ENCODE peak calls at places on chromosomes 7 and 10, in nine cellular contexts. One of them, this sample, is unnamed.

GRCh38 chr10:49605939-49606509 is 4.1 kb upstream of the SLC18A3 start:
- DNase-seq in stomach: no peak
- DNase-seq in hepatocyte: no peak
- DNase-seq in body of pancreas: no peak
- DNase-seq in PC-3: no peak
- DNase-seq in adrenal gland: peak; percentile 18
- DNase-seq in A549: no peak
- DNase-seq in effector memory CD4-positive, alpha-beta T cell: no peak
- DNase-seq in heart left ventricle: no peak
- DNase-seq in this sample: no peak

GRCh38 chr7:57449904-57450303 is at the start of gene ZNF716:
- DNase-seq in stomach: no peak
- DNase-seq in hepatocyte: no peak
- DNase-seq in body of pancreas: no peak
- DNase-seq in PC-3: no peak
- DNase-seq in adrenal gland: no peak
- DNase-seq in A549: no peak
- DNase-seq in effector memory CD4-positive, alpha-beta T cell: no peak
- DNase-seq in heart left ventricle: no peak
- DNase-seq in this sample: no peak

GRCh38 chr10:118800920-118801319 is 46.1 kb upstream of the CACUL1 start:
- DNase-seq in stomach: peak; percentile 34
- DNase-seq in hepatocyte: peak; percentile 44
- DNase-seq in body of pancreas: peak; percentile 55
- DNase-seq in PC-3: peak; percentile 41
- DNase-seq in adrenal gland: peak; percentile 78
- DNase-seq in A549: no peak
- DNase-seq in effector memory CD4-positive, alpha-beta T cell: no peak
- DNase-seq in heart left ventricle: no peak
- DNase-seq in this sample: peak; percentile 9

GRCh38 chr10:43817368-43817767 is 168.7 kb upstream of the ZNF32 start:
- DNase-seq in stomach: no peak
- DNase-seq in hepatocyte: no peak
- DNase-seq in body of pancreas: no peak
- DNase-seq in PC-3: no peak
- DNase-seq in adrenal gland: no peak
- DNase-seq in A549: no peak
- DNase-seq in effector memory CD4-positive, alpha-beta T cell: no peak
- DNase-seq in heart left ventricle: no peak
- DNase-seq in this sample: peak; percentile 47

GRCh38 chr10:90963331-90963730 is 42.4 kb upstream of the ANKRD1 start:
- DNase-seq in stomach: no peak
- DNase-seq in hepatocyte: no peak
- DNase-seq in body of pancreas: no peak
- DNase-seq in PC-3: no peak
- DNase-seq in adrenal gland: no peak
- DNase-seq in A549: no peak
- DNase-seq in effector memory CD4-positive, alpha-beta T cell: no peak
- DNase-seq in heart left ventricle: no peak
- DNase-seq in this sample: no peak

GRCh38 chr7:135670179-135670578 is 7.9 kb downstream of the STMP1 start:
- DNase-seq in stomach: no peak
- DNase-seq in hepatocyte: no peak
- DNase-seq in body of pancreas: no peak
- DNase-seq in PC-3: peak; percentile 10
- DNase-seq in adrenal gland: no peak
- DNase-seq in A549: no peak
- DNase-seq in effector memory CD4-positive, alpha-beta T cell: no peak
- DNase-seq in heart left ventricle: no peak
- DNase-seq in this sample: peak; percentile 59

GRCh38 chr7:17554341-17555015 is 256.0 kb downstream of the AHR start:
- DNase-seq in stomach: no peak
- DNase-seq in hepatocyte: no peak
- DNase-seq in body of pancreas: no peak
- DNase-seq in PC-3: no peak
- DNase-seq in adrenal gland: no peak
- DNase-seq in A549: no peak
- DNase-seq in effector memory CD4-positive, alpha-beta T cell: no peak
- DNase-seq in heart left ventricle: no peak
- DNase-seq in this sample: no peak

GRCh38 chr10:110207805-110208613 is 604 bp downstream of the MXI1 start:
- DNase-seq in stomach: peak; percentile 37
- DNase-seq in hepatocyte: peak; percentile 58
- DNase-seq in body of pancreas: peak; percentile 49
- DNase-seq in PC-3: peak; percentile 22
- DNase-seq in adrenal gland: peak; percentile 76
- DNase-seq in A549: peak; percentile 31
- DNase-seq in effector memory CD4-positive, alpha-beta T cell: no peak
- DNase-seq in heart left ventricle: no peak
- DNase-seq in this sample: peak; percentile 46

GRCh38 chr7:150964593-150965111 is 13.5 kb downstream of the KCNH2 start:
- DNase-seq in stomach: no peak
- DNase-seq in hepatocyte: no peak
- DNase-seq in body of pancreas: peak; percentile 58
- DNase-seq in PC-3: no peak
- DNase-seq in adrenal gland: peak; percentile 94
- DNase-seq in A549: peak; percentile 41
- DNase-seq in effector memory CD4-positive, alpha-beta T cell: no peak
- DNase-seq in heart left ventricle: peak; percentile 91
- DNase-seq in this sample: peak; percentile 92

DNA sequence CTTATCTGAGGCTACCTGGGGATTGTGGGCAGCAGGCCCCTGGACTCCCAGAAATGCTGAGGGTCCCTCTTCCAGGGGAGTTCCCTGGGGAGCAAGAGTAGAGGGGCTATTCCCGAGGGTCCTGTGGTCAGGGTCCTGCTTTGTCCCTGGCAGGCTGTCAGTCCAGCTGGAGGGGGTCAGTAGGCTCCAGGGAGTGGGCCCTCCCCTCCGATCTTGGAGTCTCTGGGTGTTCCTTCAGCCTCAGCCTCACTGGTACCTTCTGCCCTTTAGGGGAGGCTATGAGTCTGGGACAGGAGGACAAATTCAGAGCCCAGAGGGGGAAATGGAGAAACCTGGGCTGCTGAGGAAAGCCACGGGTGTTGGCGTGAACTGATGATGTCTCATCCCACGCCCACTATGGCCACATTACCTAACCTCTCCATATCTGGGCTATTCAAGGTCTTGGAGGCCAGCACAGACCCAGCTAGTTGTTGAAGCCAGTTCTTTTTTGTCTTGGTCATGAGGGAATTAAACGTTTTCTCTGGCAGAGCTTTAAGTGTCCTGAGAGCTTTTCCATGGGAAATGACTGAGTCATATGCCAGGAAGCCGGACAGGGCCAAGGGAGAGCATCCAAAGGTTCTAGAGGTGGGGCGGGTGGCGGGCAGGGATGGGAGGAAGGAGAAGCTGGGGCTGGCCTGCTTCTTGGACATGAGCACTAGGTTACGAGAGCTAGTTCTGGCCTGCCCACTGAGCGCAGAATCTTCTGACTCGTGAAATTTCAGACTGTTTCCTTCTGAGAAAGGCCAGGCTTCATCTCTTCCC is 6.2 kb downstream of the CALHM2 start:
- DNase-seq in stomach: no peak
- DNase-seq in hepatocyte: no peak
- DNase-seq in body of pancreas: peak; percentile 46
- DNase-seq in PC-3: no peak
- DNase-seq in adrenal gland: peak; percentile 90
- DNase-seq in A549: no peak
- DNase-seq in effector memory CD4-positive, alpha-beta T cell: no peak
- DNase-seq in heart left ventricle: peak; percentile 83
- DNase-seq in this sample: no peak
- H3K4me1 ChIP-seq in stomach: peaks cover 36% of the 10 kb centered on the region
- H3K4me1 ChIP-seq in hepatocyte: no peaks in the 10 kb centered on the region
- H3K4me1 ChIP-seq in body of pancreas: no peaks in the 10 kb centered on the region
- H3K4me1 ChIP-seq in PC-3: peaks cover 13% of the 10 kb centered on the region
- H3K4me1 ChIP-seq in adrenal gland: peaks cover 44% of the 10 kb centered on the region
- H3K4me1 ChIP-seq in A549: peaks cover 8% of the 10 kb centered on the region
- H3K4me1 ChIP-seq in effector memory CD4-positive, alpha-beta T cell: peaks cover 28% of the 10 kb centered on the region
- H3K4me1 ChIP-seq in heart left ventricle: peaks cover 52% of the 10 kb centered on the region
- H3K4me1 ChIP-seq in this sample: no peaks in the 10 kb centered on the region

GRCh38 chr10:131900350-131901152 is at the start of gene PPP2R2D:
- DNase-seq in stomach: peak; percentile 96
- DNase-seq in hepatocyte: peak; percentile 98
- DNase-seq in body of pancreas: peak; percentile 98
- DNase-seq in PC-3: peak; percentile 90
- DNase-seq in adrenal gland: peak; percentile 95
- DNase-seq in A549: peak; percentile 92
- DNase-seq in effector memory CD4-positive, alpha-beta T cell: peak; percentile 94
- DNase-seq in heart left ventricle: peak; percentile 96
- DNase-seq in this sample: peak; percentile 93

GRCh38 chr10:131899695-131900349 is 986 bp upstream of the PPP2R2D start:
- DNase-seq in stomach: no peak
- DNase-seq in hepatocyte: no peak
- DNase-seq in body of pancreas: no peak
- DNase-seq in PC-3: no peak
- DNase-seq in adrenal gland: no peak
- DNase-seq in A549: peak; percentile 72
- DNase-seq in effector memory CD4-positive, alpha-beta T cell: no peak
- DNase-seq in heart left ventricle: no peak
- DNase-seq in this sample: no peak

GRCh38 chr10:131902691-131903090 is 1.9 kb downstream of the PPP2R2D start:
- DNase-seq in stomach: no peak
- DNase-seq in hepatocyte: no peak
- DNase-seq in body of pancreas: no peak
- DNase-seq in PC-3: no peak
- DNase-seq in adrenal gland: no peak
- DNase-seq in A549: no peak
- DNase-seq in effector memory CD4-positive, alpha-beta T cell: no peak
- DNase-seq in heart left ventricle: no peak
- DNase-seq in this sample: no peak

GRCh38 chr10:131901181-131901829 is 497 bp downstream of the PPP2R2D start:
- DNase-seq in stomach: peak; percentile 63
- DNase-seq in hepatocyte: peak; percentile 80
- DNase-seq in body of pancreas: peak; percentile 75
- DNase-seq in PC-3: no peak
- DNase-seq in adrenal gland: peak; percentile 79
- DNase-seq in A549: peak; percentile 28
- DNase-seq in effector memory CD4-positive, alpha-beta T cell: peak; percentile 26
- DNase-seq in heart left ventricle: peak; percentile 79
- DNase-seq in this sample: peak; percentile 42

DNA sequence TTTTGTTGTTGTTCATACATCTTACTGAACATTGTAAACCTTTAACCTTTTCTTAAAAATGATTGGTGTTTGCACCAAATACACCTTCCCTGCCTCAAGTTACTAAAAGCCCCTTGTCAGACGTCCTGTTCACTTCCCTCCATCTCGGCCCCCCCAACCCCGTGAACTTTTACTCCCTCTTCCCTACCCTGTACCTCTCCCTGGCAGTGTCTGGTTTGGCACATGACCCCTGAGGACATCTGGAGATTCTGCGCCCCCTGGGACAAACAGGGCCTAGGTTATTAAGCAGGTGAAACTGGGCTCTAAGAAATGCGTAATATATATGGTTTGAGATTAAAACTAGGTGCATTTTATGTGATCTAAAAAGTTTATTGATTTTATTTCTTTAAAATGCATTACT is 1.4 kb downstream of the PPP2R2D start:
- DNase-seq in stomach: no peak
- DNase-seq in hepatocyte: no peak
- DNase-seq in body of pancreas: no peak
- DNase-seq in PC-3: no peak
- DNase-seq in adrenal gland: peak; percentile 54
- DNase-seq in A549: no peak
- DNase-seq in effector memory CD4-positive, alpha-beta T cell: no peak
- DNase-seq in heart left ventricle: no peak
- DNase-seq in this sample: no peak
- H3K4me1 ChIP-seq in stomach: peaks cover 57% of the 10 kb centered on the region
- H3K4me1 ChIP-seq in hepatocyte: peaks cover 28% of the 10 kb centered on the region
- H3K4me1 ChIP-seq in body of pancreas: peaks cover 63% of the 10 kb centered on the region
- H3K4me1 ChIP-seq in PC-3: peaks cover 25% of the 10 kb centered on the region
- H3K4me1 ChIP-seq in adrenal gland: peaks cover 33% of the 10 kb centered on the region
- H3K4me1 ChIP-seq in A549: peaks cover 55% of the 10 kb centered on the region
- H3K4me1 ChIP-seq in effector memory CD4-positive, alpha-beta T cell: peaks cover 28% of the 10 kb centered on the region
- H3K4me1 ChIP-seq in heart left ventricle: peaks cover 36% of the 10 kb centered on the region
- H3K4me1 ChIP-seq in this sample: peaks cover 14% of the 10 kb centered on the region

GRCh38 chr10:1153253-1153763 is 97.1 kb downstream of the WDR37 start:
- DNase-seq in stomach: no peak
- DNase-seq in hepatocyte: no peak
- DNase-seq in body of pancreas: no peak
- DNase-seq in PC-3: no peak
- DNase-seq in adrenal gland: no peak
- DNase-seq in A549: no peak
- DNase-seq in effector memory CD4-positive, alpha-beta T cell: no peak
- DNase-seq in heart left ventricle: no peak
- DNase-seq in this sample: no peak

GRCh38 chr10:1150638-1150955 is 94.4 kb downstream of the WDR37 start:
- DNase-seq in stomach: peak; percentile 14
- DNase-seq in hepatocyte: no peak
- DNase-seq in body of pancreas: no peak
- DNase-seq in PC-3: no peak
- DNase-seq in adrenal gland: peak; percentile 23
- DNase-seq in A549: no peak
- DNase-seq in effector memory CD4-positive, alpha-beta T cell: no peak
- DNase-seq in heart left ventricle: peak; percentile 25
- DNase-seq in this sample: no peak

GRCh38 chr10:1149793-1150637 is 93.8 kb downstream of the WDR37 start:
- DNase-seq in stomach: peak; percentile 36
- DNase-seq in hepatocyte: peak; percentile 46
- DNase-seq in body of pancreas: peak; percentile 54
- DNase-seq in PC-3: no peak
- DNase-seq in adrenal gland: peak; percentile 70
- DNase-seq in A549: no peak
- DNase-seq in effector memory CD4-positive, alpha-beta T cell: no peak
- DNase-seq in heart left ventricle: peak; percentile 66
- DNase-seq in this sample: peak; percentile 71

GRCh38 chr10:1152386-1153252 is 96.4 kb downstream of the WDR37 start:
- DNase-seq in stomach: peak; percentile 20
- DNase-seq in hepatocyte: no peak
- DNase-seq in body of pancreas: no peak
- DNase-seq in PC-3: no peak
- DNase-seq in adrenal gland: no peak
- DNase-seq in A549: no peak
- DNase-seq in effector memory CD4-positive, alpha-beta T cell: no peak
- DNase-seq in heart left ventricle: no peak
- DNase-seq in this sample: no peak

GRCh38 chr10:1151071-1152033 is 95.2 kb downstream of the WDR37 start:
- DNase-seq in stomach: peak; percentile 16
- DNase-seq in hepatocyte: no peak
- DNase-seq in body of pancreas: no peak
- DNase-seq in PC-3: no peak
- DNase-seq in adrenal gland: peak; percentile 30
- DNase-seq in A549: no peak
- DNase-seq in effector memory CD4-positive, alpha-beta T cell: no peak
- DNase-seq in heart left ventricle: no peak
- DNase-seq in this sample: no peak
- H3K4me1 ChIP-seq in stomach: no peaks in the 10 kb centered on the region
- H3K4me1 ChIP-seq in hepatocyte: peaks cover 4% of the 10 kb centered on the region
- H3K4me1 ChIP-seq in body of pancreas: peaks cover 23% of the 10 kb centered on the region
- H3K4me1 ChIP-seq in PC-3: no peaks in the 10 kb centered on the region
- H3K4me1 ChIP-seq in adrenal gland: no peaks in the 10 kb centered on the region
- H3K4me1 ChIP-seq in A549: no peaks in the 10 kb centered on the region
- H3K4me1 ChIP-seq in effector memory CD4-positive, alpha-beta T cell: no peaks in the 10 kb centered on the region
- H3K4me1 ChIP-seq in heart left ventricle: no peaks in the 10 kb centered on the region
- H3K4me1 ChIP-seq in this sample: no peaks in the 10 kb centered on the region

DNA sequence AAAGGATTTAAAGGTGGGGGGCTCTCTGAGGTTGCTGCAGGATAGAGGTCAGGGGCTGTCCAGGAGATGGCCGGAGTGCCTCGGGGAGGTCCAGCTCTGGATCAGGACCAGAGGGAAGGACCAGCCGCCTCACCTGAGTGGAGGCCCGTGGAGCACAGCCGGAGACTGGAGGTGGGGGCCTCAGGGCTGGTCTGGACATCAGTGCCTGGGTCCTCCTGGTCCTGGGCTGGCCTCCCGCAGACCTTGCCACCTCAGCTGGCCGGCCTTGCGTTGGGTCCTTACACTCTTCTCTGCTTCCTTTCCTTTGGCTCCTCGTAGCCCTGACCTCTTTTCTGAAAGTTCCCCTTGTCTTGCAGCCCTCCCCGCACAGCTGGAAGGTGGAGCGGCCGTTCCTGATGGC is 2.0 kb downstream of the SUN1 start:
- DNase-seq in stomach: no peak
- DNase-seq in hepatocyte: no peak
- DNase-seq in body of pancreas: no peak
- DNase-seq in PC-3: no peak
- DNase-seq in adrenal gland: no peak
- DNase-seq in A549: no peak
- DNase-seq in effector memory CD4-positive, alpha-beta T cell: no peak
- DNase-seq in heart left ventricle: no peak
- DNase-seq in this sample: no peak
- H3K4me1 ChIP-seq in stomach: peaks cover 75% of the 10 kb centered on the region
- H3K4me1 ChIP-seq in hepatocyte: peaks cover 23% of the 10 kb centered on the region
- H3K4me1 ChIP-seq in body of pancreas: peaks cover 38% of the 10 kb centered on the region
- H3K4me1 ChIP-seq in PC-3: peaks cover 58% of the 10 kb centered on the region
- H3K4me1 ChIP-seq in adrenal gland: peaks cover 17% of the 10 kb centered on the region
- H3K4me1 ChIP-seq in A549: peaks cover 36% of the 10 kb centered on the region
- H3K4me1 ChIP-seq in effector memory CD4-positive, alpha-beta T cell: peaks cover 16% of the 10 kb centered on the region
- H3K4me1 ChIP-seq in heart left ventricle: peaks cover 72% of the 10 kb centered on the region
- H3K4me1 ChIP-seq in this sample: peaks cover 34% of the 10 kb centered on the region